ENCODE peak calls at places on chromosome 9, in eight cellular contexts. S is stimulated activated CD4-positive, alpha-beta T cell treated with anti-CD3 and anti-CD28 coated beads, Interleukin-12 subunit alpha, Interleukin-12 subunit beta, amount 100 ng/mL, for 4 hours; V is WERI-Rb-1; N is activated CD8-positive, alpha-beta memory T cell treated with anti-CD3 and anti-CD28 coated beads, Interleukin-2, amount 50 U/mL, for 48 hours; F is SW480; U is sciatic nerve; G is fibroblast of the conjunctiva; P is stimulated activated CD8-positive, alpha-beta memory T cell treated with anti-CD3 and anti-CD28 coated beads, Interleukin-12 subunit alpha, Interleukin-12 subunit beta, amount 100 ng/mL, for 1 hour. X is an unnamed sample.

GRCh38 chr9:12698293-12698692 is 5.1 kb downstream of the TYRP1 start:
- DNase-seq in S (no peak), V (no peak), N (no peak), F (no peak), U (no peak), G (no peak), P (no peak), X (no peak)

GRCh38 chr9:112338561-112338960 is 5.1 kb upstream of the PTBP3 start:
- DNase-seq in S (no peak), V (no peak), N (no peak), F (peak), U (no peak), G (no peak), P (no peak), X (no peak)

GRCh38 chr9:26129216-26129615 is 451.0 kb upstream of the TUSC1 start:
- DNase-seq in S (no peak), V (no peak), N (no peak), F (no peak), U (no peak), G (peak), P (no peak), X (no peak)

GRCh38 chr9:7388755-7389154 is 410.8 kb downstream of the DMAC1 start:
- DNase-seq in S (no peak), V (no peak), N (no peak), F (no peak), U (no peak), G (no peak), P (no peak), X (no peak)

GRCh38 chr9:99579964-99580363 is 241.7 kb upstream of the NR4A3 start:
- DNase-seq in S (no peak), V (no peak), N (no peak), F (no peak), U (no peak), G (no peak), P (no peak), X (no peak)

GRCh38 chr9:91885746-91886432 is 64.1 kb downstream of the ROR2 start:
- DNase-seq in S (no peak), V (no peak), N (no peak), F (no peak), U (no peak), G (no peak), P (no peak), X (no peak)

GRCh38 chr9:136566899-136567298 is 21.1 kb upstream of the NOTCH1 start:
- DNase-seq in S (no peak), V (no peak), N (no peak), F (peak), U (peak), G (no peak), P (no peak), X (peak)

GRCh38 chr9:77663754-77664153 is 15.6 kb upstream of the GNA14 start:
- DNase-seq in S (no peak), V (no peak), N (no peak), F (no peak), U (no peak), G (no peak), P (no peak), X (no peak)

GRCh38 chr9:110141118-110141797 is 66.7 kb downstream of the C9orf152 start:
- DNase-seq in S (no peak), V (no peak), N (no peak), F (no peak), U (peak), G (peak), P (no peak), X (no peak)

GRCh38 chr9:117714282-117714681 is 10.1 kb downstream of the TLR4 start:
- DNase-seq in S (no peak), V (peak), N (no peak), F (peak), U (no peak), G (no peak), P (no peak), X (no peak)

GRCh38 chr9:5976668-5977397 is 38.6 kb downstream of the RANBP6 start:
- DNase-seq in S (no peak), V (no peak), N (no peak), F (no peak), U (no peak), G (no peak), P (no peak), X (no peak)

GRCh38 chr9:120616961-120617636 is 37.1 kb upstream of the CDK5RAP2 start:
- DNase-seq in S (no peak), V (no peak), N (no peak), F (no peak), U (no peak), G (no peak), P (no peak), X (no peak)

GRCh38 chr9:14962193-14962899 is 52.1 kb upstream of the FREM1 start:
- DNase-seq in S (no peak), V (no peak), N (no peak), F (no peak), U (no peak), G (no peak), P (no peak), X (no peak)

GRCh38 chr9:112925058-112925641 is 34.5 kb upstream of the SLC46A2 start:
- DNase-seq in S (no peak), V (peak), N (no peak), F (peak), U (no peak), G (peak), P (no peak), X (no peak)

GRCh38 chr9:97075289-97075870 is 36.4 kb upstream of the CTSV start:
- DNase-seq in S (no peak), V (no peak), N (no peak), F (no peak), U (no peak), G (no peak), P (no peak), X (no peak)

GRCh38 chr9:69768716-69769115 is 8.9 kb upstream of the PTAR1 start:
- DNase-seq in S (no peak), V (no peak), N (no peak), F (no peak), U (no peak), G (no peak), P (no peak), X (no peak)

GRCh38 chr9:128148509-128149000 is 698 bp upstream of the LCN2 start:
- DNase-seq in S (no peak), V (no peak), N (no peak), F (no peak), U (no peak), G (no peak), P (no peak), X (no peak)

GRCh38 chr9:69204869-69205268 is 30.8 kb downstream of the TJP2 start:
- DNase-seq in S (no peak), V (no peak), N (no peak), F (no peak), U (no peak), G (no peak), P (no peak), X (no peak)

GRCh38 chr9:93228030-93228429 is 44.1 kb downstream of the WNK2 start:
- DNase-seq in S (no peak), V (no peak), N (no peak), F (no peak), U (no peak), G (no peak), P (no peak), X (no peak)

GRCh38 chr9:27489087-27489876 is 34.8 kb upstream of the IFNK start:
- DNase-seq in S (no peak), V (peak), N (no peak), F (no peak), U (no peak), G (no peak), P (no peak), X (no peak)

GRCh38 chr9:69326261-69326660 is 1.2 kb downstream of the ENTREP1 start:
- DNase-seq in S (no peak), V (no peak), N (no peak), F (no peak), U (no peak), G (no peak), P (no peak), X (no peak)

GRCh38 chr9:129140397-129141065 is 29.3 kb downstream of the PTPA start:
- DNase-seq in S (no peak), V (peak), N (peak), F (peak), U (no peak), G (no peak), P (no peak), X (no peak)

GRCh38 chr9:12798066-12798770 is 23.4 kb downstream of the LURAP1L start:
- DNase-seq in S (no peak), V (peak), N (no peak), F (no peak), U (no peak), G (no peak), P (no peak), X (peak)

GRCh38 chr9:7172445-7173115 is 414.8 kb downstream of the KDM4C start:
- DNase-seq in S (no peak), V (no peak), N (no peak), F (no peak), U (no peak), G (no peak), P (no peak), X (no peak)

GRCh38 chr9:69627301-69627700 is 44.9 kb downstream of the APBA1 start:
- DNase-seq in S (no peak), V (no peak), N (no peak), F (no peak), U (no peak), G (no peak), P (no peak), X (no peak)

GRCh38 chr9:70362952-70363351 is 51.5 kb downstream of the KLF9 start:
- DNase-seq in S (no peak), V (no peak), N (no peak), F (no peak), U (no peak), G (no peak), P (no peak), X (no peak)

GRCh38 chr9:124392254-124392653 is 23.0 kb downstream of the PSMB7 start:
- DNase-seq in S (no peak), V (no peak), N (no peak), F (no peak), U (no peak), G (no peak), P (no peak), X (no peak)

GRCh38 chr9:7154650-7155049 is 396.9 kb downstream of the KDM4C start:
- DNase-seq in S (no peak), V (no peak), N (no peak), F (no peak), U (no peak), G (no peak), P (no peak), X (no peak)

GRCh38 chr9:131708613-131709002 is 31.3 kb downstream of the RAPGEF1 start:
- DNase-seq in S (no peak), V (no peak), N (no peak), F (no peak), U (no peak), G (no peak), P (no peak), X (no peak)

GRCh38 chr9:136886610-136887597 is 588 bp downstream of the TRAF2 start:
- DNase-seq in S (peak), V (peak), N (peak), F (no peak), U (no peak), G (no peak), P (no peak), X (no peak)

GRCh38 chr9:89740722-89741121 is 135.9 kb downstream of the GADD45G start:
- DNase-seq in S (no peak), V (no peak), N (peak), F (no peak), U (no peak), G (no peak), P (no peak), X (no peak)

GRCh38 chr9:125649315-125649714 is 57.7 kb downstream of the MAPKAP1 start:
- DNase-seq in S (no peak), V (no peak), N (no peak), F (peak), U (no peak), G (peak), P (no peak), X (no peak)

GRCh38 chr9:16869140-16869903 is 1.1 kb downstream of the BNC2 start:
- DNase-seq in S (no peak), V (no peak), N (no peak), F (no peak), U (no peak), G (no peak), P (no peak), X (no peak)

GRCh38 chr9:122378236-122378635 is 7.4 kb downstream of the PTGS1 start:
- DNase-seq in S (no peak), V (no peak), N (peak), F (no peak), U (no peak), G (no peak), P (no peak), X (no peak)

GRCh38 chr9:83934569-83935275 is 13.5 kb upstream of the KIF27 start:
- DNase-seq in S (no peak), V (no peak), N (no peak), F (no peak), U (no peak), G (no peak), P (no peak), X (no peak)

GRCh38 chr9:18636781-18637180 is 162.8 kb downstream of the ADAMTSL1 start:
- DNase-seq in S (no peak), V (no peak), N (no peak), F (no peak), U (no peak), G (no peak), P (no peak), X (no peak)

GRCh38 chr9:129077236-129077635 is 3.7 kb upstream of the DOLPP1 start:
- DNase-seq in S (no peak), V (no peak), N (no peak), F (no peak), U (no peak), G (no peak), P (no peak), X (no peak)

X was measured in cerebellar nuclear complex.